ENCODE peak calls at places on chromosome 12, in seven cellular contexts. G is COR-L47; J is NCI-H460; K is progenitor cell of endocrine pancreas; Z is stimulated activated CD4-positive, alpha-beta T cell treated with anti-CD3 and anti-CD28 coated beads, Interleukin-1b, Interleukin-23, amount 100 ng/mL, for 4 hours; O is T47D; B is NCI-H1092. U is an unnamed sample.

GRCh38 chr12:124730455-124730932 is 133.2 kb downstream of the SCARB1 start:
- DNase-seq in J (no peak), K (no peak), G (peak; percentile 25), O (peak; percentile 84), B (peak; percentile 34), Z (no peak), U (no peak)

GRCh38 chr12:66903782-66904396 is 225.0 kb upstream of the GRIP1 start:
- DNase-seq in B (no peak), Z (no peak), G (peak; percentile 20), K (no peak), O (peak; percentile 47), J (no peak), U (no peak)

GRCh38 chr12:96063046-96063445 is 27.7 kb upstream of the LTA4H start:
- DNase-seq in G (peak; percentile 33), O (peak; percentile 49), Z (no peak), K (no peak), B (no peak), J (no peak), U (no peak)

GRCh38 chr12:32033411-32033810 is 73.2 kb upstream of the BICD1 start:
- DNase-seq in J (no peak), K (no peak), G (no peak), Z (no peak), B (no peak), O (no peak), U (no peak)

GRCh38 chr12:57216014-57216891 is at the start of gene NXPH4:
- DNase-seq in Z (peak; percentile 71), O (peak; percentile 75), G (no peak), K (no peak), J (no peak), B (no peak), U (peak; percentile 70)

GRCh38 chr12:31018106-31018890 is 55.4 kb upstream of the DDX11 start:
- DNase-seq in K (no peak), G (no peak), O (no peak), J (no peak), Z (no peak), B (no peak), U (no peak)

GRCh38 chr12:24404086-24404815 is 454.8 kb upstream of the SOX5 start:
- DNase-seq in B (no peak), O (peak; percentile 32), K (no peak), G (no peak), Z (no peak), J (no peak), U (no peak)

GRCh38 chr12:123242083-123242904 is 9.1 kb downstream of the MTRFR start:
- DNase-seq in G (peak; percentile 64), Z (no peak), K (no peak), O (no peak), J (no peak), B (peak; percentile 71), U (no peak)

GRCh38 chr12:27998170-27999110 is 25.9 kb upstream of the PTHLH start:
- DNase-seq in K (no peak), J (no peak), O (peak; percentile 33), G (no peak), B (no peak), Z (no peak), U (no peak)